ENCODE peak calls at places on chromosomes 7 and 10, in five cellular contexts. B is cardiac fibroblast; U is NCI-H2171 treated with DMSO at 0.1 percent for 48 hours; K is activated gamma-delta T cell treated with Interleukin-2 at 50 U/mL for 16 hours; L is activated T-cell treated with anti-CD3 and anti-CD28 coated beads, Interleukin-2, amount 50 U/mL, for 72 hours. Y is an unnamed sample.

GRCh38 chr10:48251152-48251524 is 23.4 kb downstream of the FRMPD2 start:
- DNase-seq in B (peak; percentile 3), U (peak; percentile 7), K (no peak), L (no peak), Y (peak; percentile 4)

GRCh38 chr7:99311702-99312101 is 14.0 kb upstream of the ARPC1A start:
- DNase-seq in B (no peak), U (no peak), K (no peak), L (no peak), Y (no peak)

GRCh38 chr7:28217161-28217560 is 36.6 kb upstream of the JAZF1 start:
- DNase-seq in B (no peak), U (no peak), K (no peak), L (no peak), Y (peak; percentile 79)

GRCh38 chr7:50306491-50307367 is 2.2 kb downstream of the IKZF1 start:
- DNase-seq in B (no peak), U (no peak), K (no peak), L (no peak), Y (no peak)

GRCh38 chr10:121572857-121573540 is 25.2 kb downstream of the FGFR2 start:
- DNase-seq in B (no peak), U (peak; percentile 73), K (no peak), L (no peak), Y (no peak)

GRCh38 chr10:522350-522749 is 167.1 kb downstream of the DIP2C start:
- DNase-seq in B (no peak), U (no peak), K (no peak), L (no peak), Y (no peak)

GRCh38 chr10:78405231-78405630 is 371.6 kb downstream of the RPS24 start:
- DNase-seq in B (no peak), U (no peak), K (no peak), L (no peak), Y (peak; percentile 92)

GRCh38 chr7:23693224-23693623 is 13.2 kb downstream of the FAM221A start:
- DNase-seq in B (no peak), U (no peak), K (no peak), L (no peak), Y (no peak)

GRCh38 chr10:111295788-111296187 is 219.0 kb downstream of the ADRA2A start:
- DNase-seq in B (peak; percentile 3), U (no peak), K (no peak), L (no peak), Y (no peak)

GRCh38 chr7:135877799-135878198 is 99.4 kb downstream of the MTPN start:
- DNase-seq in B (peak; percentile 71), U (no peak), K (no peak), L (no peak), Y (peak; percentile 64)

GRCh38 chr7:157272351-157273207 is 64.2 kb upstream of the DNAJB6 start:
- DNase-seq in B (no peak), U (no peak), K (no peak), L (no peak), Y (no peak)

GRCh38 chr7:28630350-28630749 is 218.0 kb downstream of the CREB5 start:
- DNase-seq in B (no peak), U (peak; percentile 53), K (no peak), L (no peak), Y (no peak)

GRCh38 chr7:41886906-41887311 is 184.0 kb upstream of the INHBA start:
- DNase-seq in B (peak; percentile 97), U (no peak), K (no peak), L (no peak), Y (peak; percentile 17)

GRCh38 chr10:115572740-115573455 is 479.7 kb downstream of the ATRNL1 start:
- DNase-seq in B (no peak), U (no peak), K (no peak), L (no peak), Y (peak; percentile 49)

GRCh38 chr10:127872871-127873600 is 19.7 kb downstream of the CLRN3 start:
- DNase-seq in B (peak; percentile 23), U (no peak), K (no peak), L (no peak), Y (no peak)

GRCh38 chr7:91185771-91186170 is 78.5 kb upstream of the FZD1 start:
- DNase-seq in B (peak; percentile 20), U (no peak), K (no peak), L (no peak), Y (no peak)

Y was measured in NCI-H82.